ENCODE peak calls at places on chromosome 5, in seven cellular contexts. A is esophagus squamous epithelium, B is prostate gland, L is cardiac muscle cell, T is progenitor cell of endocrine pancreas, N is brain microvascular endothelial cell, P is dorsolateral prefrontal cortex. F is an unnamed sample.

GRCh38 chr5:173770637-173771036 is 117.5 kb upstream of the CPEB4 start:
- DNase-seq in A (no peak), B (no peak), L (no peak), T (no peak), N (no peak), P (no peak), F (no peak)

GRCh38 chr5:133977161-133977787 is 8.8 kb upstream of the C5orf15 start:
- DNase-seq in A (no peak), B (no peak), L (no peak), T (no peak), N (no peak), P (no peak), F (no peak)

GRCh38 chr5:146986469-146986868 is 107.9 kb upstream of the PPP2R2B start:
- DNase-seq in A (no peak), B (no peak), L (no peak), T (no peak), N (no peak), P (no peak), F (no peak)

GRCh38 chr5:14628346-14628745 is 36.2 kb upstream of the OTULIN start:
- DNase-seq in A (no peak), B (peak), L (peak), T (peak), N (peak), P (no peak), F (peak)

GRCh38 chr5:53095931-53096525 is 13.5 kb downstream of the MOCS2 start:
- DNase-seq in A (no peak), B (peak), L (peak), T (peak), N (peak), P (peak), F (peak)

GRCh38 chr5:38672059-38672791 is 115.8 kb upstream of the LIFR start:
- DNase-seq in A (no peak), B (no peak), L (peak), T (no peak), N (peak), P (no peak), F (no peak)

GRCh38 chr5:14138608-14139540 is 4.3 kb upstream of the TRIO start:
- DNase-seq in A (no peak), B (no peak), L (no peak), T (no peak), N (no peak), P (no peak), F (no peak)

GRCh38 chr5:180347651-180348050 is 5.5 kb downstream of the GFPT2 start:
- DNase-seq in A (no peak), B (no peak), L (no peak), T (no peak), N (no peak), P (no peak), F (no peak)

GRCh38 chr5:36870399-36871040 is 6.0 kb upstream of the NIPBL start:
- DNase-seq in A (no peak), B (peak), L (peak), T (no peak), N (no peak), P (no peak), F (no peak)

GRCh38 chr5:59583151-59583809 is 310.2 kb downstream of the PDE4D start:
- DNase-seq in A (no peak), B (no peak), L (peak), T (no peak), N (no peak), P (no peak), F (no peak)

GRCh38 chr5:179318193-179318955 is 26.9 kb downstream of the ADAMTS2 start:
- DNase-seq in A (no peak), B (no peak), L (no peak), T (no peak), N (no peak), P (no peak), F (peak)

GRCh38 chr5:168813179-168813968 is 234.2 kb upstream of the PANK3 start:
- DNase-seq in A (no peak), B (no peak), L (peak), T (no peak), N (no peak), P (no peak), F (no peak)

GRCh38 chr5:139671096-139671841 is 23.1 kb downstream of the CXXC5 start:
- DNase-seq in A (no peak), B (no peak), L (peak), T (no peak), N (no peak), P (peak), F (no peak)

GRCh38 chr5:69213513-69214215 is 21.0 kb upstream of the CDK7 start:
- DNase-seq in A (no peak), B (no peak), L (peak), T (no peak), N (peak), P (no peak), F (no peak)

GRCh38 chr5:160419458-160420330 is 813 bp upstream of the SLU7 start:
- DNase-seq in A (no peak), B (no peak), L (no peak), T (no peak), N (no peak), P (no peak), F (no peak)

GRCh38 chr5:76367623-76368366 is 35.3 kb upstream of the IQGAP2 start:
- DNase-seq in A (no peak), B (no peak), L (no peak), T (no peak), N (no peak), P (no peak), F (no peak)

GRCh38 chr5:179227578-179228311 is 117.5 kb downstream of the ADAMTS2 start:
- DNase-seq in A (no peak), B (no peak), L (peak), T (no peak), N (no peak), P (no peak), F (peak)

GRCh38 chr5:172216345-172216744 is 22.4 kb downstream of the EFCAB9 start:
- DNase-seq in A (no peak), B (no peak), L (no peak), T (no peak), N (no peak), P (no peak), F (no peak)

GRCh38 chr5:37771731-37772130 is 68.1 kb downstream of the GDNF start:
- DNase-seq in A (no peak), B (no peak), L (peak), T (no peak), N (peak), P (no peak), F (no peak)

GRCh38 chr5:175713930-175714329 is 56.1 kb downstream of the HRH2 start:
- DNase-seq in A (no peak), B (no peak), L (no peak), T (no peak), N (no peak), P (no peak), F (no peak)

GRCh38 chr5:149944666-149945065 is at the start of gene PDE6A:
- DNase-seq in A (no peak), B (no peak), L (no peak), T (no peak), N (no peak), P (no peak), F (no peak)

GRCh38 chr5:180115326-180116076 is 43.9 kb upstream of the RNF130 start:
- DNase-seq in A (no peak), B (no peak), L (no peak), T (no peak), N (no peak), P (peak), F (no peak)

GRCh38 chr5:145681686-145682085 is 153.5 kb downstream of the PRELID2 start:
- DNase-seq in A (no peak), B (peak), L (peak), T (no peak), N (peak), P (peak), F (no peak)

GRCh38 chr5:172920447-172920849 is 38.8 kb upstream of the RPL26L1 start:
- DNase-seq in A (no peak), B (no peak), L (peak), T (no peak), N (peak), P (peak), F (no peak)

GRCh38 chr5:6905423-6905822 is 192.2 kb downstream of the TENT4A start:
- DNase-seq in A (no peak), B (no peak), L (no peak), T (no peak), N (no peak), P (no peak), F (no peak)

GRCh38 chr5:142548739-142549275 is 137.1 kb downstream of the FGF1 start:
- DNase-seq in A (no peak), B (peak), L (peak), T (peak), N (peak), P (peak), F (no peak)

GRCh38 chr5:163855754-163856153 is 350.3 kb downstream of the MAT2B start:
- DNase-seq in A (no peak), B (no peak), L (no peak), T (no peak), N (no peak), P (no peak), F (no peak)

GRCh38 chr5:74556631-74557595 is 83.6 kb downstream of the ENC1 start:
- DNase-seq in A (no peak), B (no peak), L (peak), T (no peak), N (no peak), P (no peak), F (no peak)

GRCh38 chr5:155380480-155380879 is 366.9 kb downstream of the KIF4B start:
- DNase-seq in A (no peak), B (no peak), L (no peak), T (no peak), N (no peak), P (no peak), F (no peak)

DNA sequence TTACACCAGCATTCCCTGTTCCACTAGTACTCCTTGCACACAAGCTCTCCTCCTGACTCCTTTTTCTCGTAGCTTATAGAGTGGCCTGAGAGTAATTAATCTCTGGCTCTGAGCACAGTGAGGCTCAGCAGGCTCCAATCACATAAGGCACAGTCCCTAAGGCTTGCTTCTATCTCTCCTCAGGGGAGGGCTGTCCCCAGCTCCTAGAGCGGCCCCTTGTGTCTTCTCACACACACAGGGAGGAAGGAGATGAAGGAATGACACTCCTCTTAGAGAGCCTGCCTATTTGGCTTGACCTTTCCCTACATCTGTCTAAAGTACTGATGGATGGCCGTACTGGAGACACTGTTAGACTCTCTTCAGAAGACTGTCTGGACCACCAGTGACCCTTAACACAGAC is 13.0 kb downstream of the TAS2R1 start:
- DNase-seq in A (no peak), B (no peak), L (no peak), T (no peak), N (peak), P (no peak), F (no peak)
- TF ChIP-seq CTCF in A (no peak), B (no peak), L (no peak), T (no peak), N (no peak), P (no peak), F (no peak)

GRCh38 chr5:27598576-27598975 is 560.2 kb upstream of the CDH9 start:
- DNase-seq in A (no peak), B (no peak), L (peak), T (no peak), N (peak), P (no peak), F (no peak)

GRCh38 chr5:27590503-27590902 is 552.1 kb upstream of the CDH9 start:
- DNase-seq in A (no peak), B (no peak), L (no peak), T (no peak), N (no peak), P (no peak), F (no peak)

GRCh38 chr5:27592231-27592630 is 553.8 kb upstream of the CDH9 start:
- DNase-seq in A (no peak), B (no peak), L (peak), T (no peak), N (peak), P (no peak), F (no peak)

DNA sequence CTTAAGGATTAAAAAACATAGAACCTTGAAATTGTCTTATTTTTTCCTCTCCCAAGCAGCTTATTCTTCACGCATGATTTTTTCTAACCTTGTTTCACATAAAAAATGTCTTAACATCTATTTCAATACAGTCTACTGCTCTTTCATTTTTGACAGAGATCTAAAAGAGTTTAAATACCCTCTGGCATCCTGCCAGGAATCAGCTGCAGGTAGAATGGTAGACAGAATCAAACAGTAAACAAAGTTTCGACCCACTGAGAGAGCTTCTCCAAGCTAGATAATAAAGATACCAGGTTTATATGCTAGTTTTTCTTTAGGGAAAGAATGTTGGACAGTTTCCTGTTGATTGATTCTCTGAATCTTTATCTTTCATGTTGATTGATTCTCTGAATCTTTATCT is 555.8 kb upstream of the CDH9 start:
- DNase-seq in A (no peak), B (no peak), L (no peak), T (no peak), N (no peak), P (no peak), F (no peak)
- TF ChIP-seq CTCF in A (no peak), B (no peak), L (no peak), T (no peak), N (no peak), P (no peak), F (no peak)

DNA sequence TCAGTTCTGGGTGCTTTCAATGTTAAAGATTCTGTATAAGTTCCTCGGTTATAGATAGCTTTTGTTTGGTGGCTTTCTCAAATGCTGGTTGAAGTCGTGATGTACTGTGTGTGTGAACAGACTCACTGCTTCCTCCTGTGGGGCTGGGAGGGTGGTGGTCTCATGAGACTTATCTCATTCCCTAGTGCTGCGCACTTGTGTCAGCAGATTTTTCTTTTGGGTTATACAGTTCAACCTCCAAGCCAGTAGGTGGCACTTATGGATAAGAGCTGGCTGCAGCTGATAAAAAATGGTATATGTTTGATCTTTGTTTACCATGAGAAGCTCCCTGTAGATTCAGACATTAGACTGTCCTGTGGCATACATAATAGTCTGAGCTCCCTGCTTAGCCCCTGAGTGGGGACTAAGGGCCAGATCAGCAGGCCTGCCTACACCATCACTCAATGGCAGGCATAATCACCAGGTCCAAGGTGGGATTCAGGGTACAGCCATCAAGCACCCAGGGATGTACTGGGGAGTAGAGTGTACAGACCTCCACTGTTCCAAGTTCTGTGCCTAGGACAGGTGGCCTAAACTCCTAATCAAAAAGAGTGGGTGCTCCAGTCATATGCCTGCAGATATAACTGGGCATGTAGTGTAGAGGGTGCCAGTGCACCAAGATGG is 174.2 kb downstream of the OXCT1 start:
- DNase-seq in A (no peak), B (no peak), L (peak), T (no peak), N (no peak), P (no peak), F (no peak)
- TF ChIP-seq CTCF in A (no peak), B (no peak), L (peak), T (peak), N (peak), P (no peak), F (peak)

DNA sequence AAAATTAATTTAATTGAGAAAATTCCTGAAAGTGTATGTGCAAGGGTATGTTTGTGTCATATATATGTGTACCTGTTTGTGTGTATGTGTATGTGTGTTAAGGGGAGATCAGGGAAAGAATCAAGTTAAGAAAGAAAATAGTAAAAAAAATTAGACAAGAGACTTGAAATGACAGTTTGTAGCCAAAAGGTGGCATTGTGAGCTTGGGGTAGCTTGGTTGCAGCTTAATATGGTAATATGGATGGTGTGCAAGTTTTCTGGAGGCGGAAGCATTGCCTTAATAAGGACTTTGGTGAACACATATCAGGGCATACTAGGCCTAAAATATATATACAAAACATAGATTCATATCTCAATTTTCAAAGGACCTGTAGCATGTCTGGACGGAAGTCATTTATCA is 129.9 kb downstream of the INSYN2B start:
- DNase-seq in A (no peak), B (no peak), L (no peak), T (no peak), N (no peak), P (no peak), F (no peak)
- TF ChIP-seq CTCF in A (no peak), B (no peak), L (no peak), T (peak), N (peak), P (no peak), F (no peak)

DNA sequence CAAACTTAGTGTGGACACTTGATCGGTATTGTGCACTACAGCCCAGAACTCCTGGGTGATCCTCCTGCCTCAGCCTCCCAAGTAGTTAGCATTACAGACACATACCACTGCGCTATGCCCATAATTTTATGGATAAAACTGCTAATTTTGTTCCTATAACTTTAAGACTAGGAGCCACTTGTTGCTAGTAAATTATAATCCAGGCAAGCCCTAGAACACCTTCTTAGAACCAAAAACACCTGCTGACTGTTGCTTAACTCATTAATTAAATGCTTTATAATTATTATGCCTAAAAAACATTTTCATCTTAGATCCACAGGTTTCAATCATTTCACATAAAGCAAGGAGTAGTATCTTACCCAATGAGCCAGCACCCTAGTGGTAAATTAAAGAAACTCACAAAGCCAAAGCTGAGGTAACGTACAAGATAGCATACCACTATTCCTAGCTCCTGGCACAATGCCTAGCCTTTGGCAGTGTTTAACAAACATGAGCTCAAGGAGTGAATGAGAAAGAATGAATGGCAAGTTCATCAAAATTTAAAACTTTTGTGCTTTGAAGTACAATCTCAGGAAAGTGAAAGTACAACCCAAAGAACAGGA is 5.4 kb downstream of the MRPS27 start:
- DNase-seq in A (no peak), B (peak), L (peak), T (no peak), N (peak), P (peak), F (no peak)
- TF ChIP-seq CTCF in A (no peak), B (no peak), L (peak), T (no peak), N (peak), P (no peak), F (no peak)

GRCh38 chr5:33184367-33184766 is 256.4 kb upstream of the TARS1 start:
- DNase-seq in A (no peak), B (no peak), L (no peak), T (no peak), N (no peak), P (no peak), F (no peak)

GRCh38 chr5:33180900-33181299 is 259.9 kb upstream of the TARS1 start:
- DNase-seq in A (no peak), B (no peak), L (peak), T (no peak), N (peak), P (no peak), F (no peak)
- TF ChIP-seq CTCF in A (no peak), B (no peak), L (peak), T (peak), N (peak), P (no peak), F (no peak)